ENCODE peak calls at places on chromosome 2, in ten cellular contexts. One of them, this sample, is unnamed.

GRCh38 chr2:73284296-73285161 is at the start of gene FBXO41:
- DNase-seq in neural progenitor cell: peak; percentile 81
- DNase-seq in HCT116: no peak
- DNase-seq in mammary epithelial cell: no peak
- DNase-seq in K562: peak; percentile 77
- DNase-seq in endothelial cell of umbilical vein: no peak
- DNase-seq in PC-9: peak; percentile 65
- DNase-seq in PC-3: peak; percentile 32
- DNase-seq in GM23248: peak; percentile 48
- DNase-seq in fibroblast of lung: peak; percentile 30
- DNase-seq in this sample: peak; percentile 95

GRCh38 chr2:82731824-82732223 is 1727.3 kb downstream of the SUCLG1 start:
- DNase-seq in endothelial cell of umbilical vein: no peak
- DNase-seq in PC-3: peak; percentile 11
- DNase-seq in HCT116: no peak
- DNase-seq in GM23248: no peak
- DNase-seq in mammary epithelial cell: no peak
- DNase-seq in PC-9: no peak
- DNase-seq in neural progenitor cell: no peak
- DNase-seq in K562: no peak
- DNase-seq in fibroblast of lung: no peak
- DNase-seq in this sample: no peak

GRCh38 chr2:1846046-1847015 is 102.0 kb upstream of the PXDN start:
- DNase-seq in HCT116: no peak
- DNase-seq in GM23248: no peak
- DNase-seq in neural progenitor cell: no peak
- DNase-seq in PC-9: no peak
- DNase-seq in K562: no peak
- DNase-seq in fibroblast of lung: no peak
- DNase-seq in PC-3: no peak
- DNase-seq in endothelial cell of umbilical vein: no peak
- DNase-seq in mammary epithelial cell: no peak
- DNase-seq in this sample: no peak

GRCh38 chr2:101305044-101305443 is 3.5 kb downstream of the RNF149 start:
- DNase-seq in GM23248: peak; percentile 40
- DNase-seq in HCT116: no peak
- DNase-seq in PC-3: no peak
- DNase-seq in PC-9: no peak
- DNase-seq in neural progenitor cell: no peak
- DNase-seq in fibroblast of lung: no peak
- DNase-seq in endothelial cell of umbilical vein: no peak
- DNase-seq in K562: no peak
- DNase-seq in mammary epithelial cell: no peak
- DNase-seq in this sample: no peak

GRCh38 chr2:38131665-38132064 is 55.7 kb upstream of the CYP1B1 start:
- DNase-seq in neural progenitor cell: no peak
- DNase-seq in PC-3: no peak
- DNase-seq in HCT116: no peak
- DNase-seq in mammary epithelial cell: no peak
- DNase-seq in PC-9: no peak
- DNase-seq in K562: no peak
- DNase-seq in fibroblast of lung: no peak
- DNase-seq in endothelial cell of umbilical vein: no peak
- DNase-seq in GM23248: no peak
- DNase-seq in this sample: no peak

GRCh38 chr2:141605163-141605562 is 525.7 kb downstream of the LRP1B start:
- DNase-seq in HCT116: no peak
- DNase-seq in GM23248: no peak
- DNase-seq in PC-3: no peak
- DNase-seq in endothelial cell of umbilical vein: no peak
- DNase-seq in fibroblast of lung: no peak
- DNase-seq in PC-9: no peak
- DNase-seq in neural progenitor cell: no peak
- DNase-seq in mammary epithelial cell: no peak
- DNase-seq in K562: no peak
- DNase-seq in this sample: no peak

GRCh38 chr2:3628800-3629199 is 29.2 kb upstream of the ALLC start:
- DNase-seq in endothelial cell of umbilical vein: no peak
- DNase-seq in GM23248: no peak
- DNase-seq in fibroblast of lung: no peak
- DNase-seq in PC-9: no peak
- DNase-seq in neural progenitor cell: peak; percentile 72
- DNase-seq in mammary epithelial cell: peak; percentile 10
- DNase-seq in HCT116: peak; percentile 26
- DNase-seq in K562: peak; percentile 28
- DNase-seq in PC-3: no peak
- DNase-seq in this sample: no peak

GRCh38 chr2:197675711-197676188 is 363 bp upstream of the RFTN2 start:
- DNase-seq in PC-9: no peak
- DNase-seq in mammary epithelial cell: no peak
- DNase-seq in fibroblast of lung: peak; percentile 85
- DNase-seq in neural progenitor cell: peak; percentile 64
- DNase-seq in endothelial cell of umbilical vein: peak; percentile 88
- DNase-seq in PC-3: no peak
- DNase-seq in GM23248: peak; percentile 80
- DNase-seq in HCT116: no peak
- DNase-seq in K562: no peak
- DNase-seq in this sample: no peak

GRCh38 chr2:74181739-74182138 is 3.1 kb upstream of the MOB1A start:
- DNase-seq in HCT116: no peak
- DNase-seq in endothelial cell of umbilical vein: no peak
- DNase-seq in GM23248: peak; percentile 28
- DNase-seq in neural progenitor cell: no peak
- DNase-seq in PC-9: no peak
- DNase-seq in K562: peak; percentile 49
- DNase-seq in PC-3: no peak
- DNase-seq in mammary epithelial cell: no peak
- DNase-seq in fibroblast of lung: no peak
- DNase-seq in this sample: no peak

GRCh38 chr2:42494434-42495233 is 852 bp upstream of the KCNG3 start:
- DNase-seq in GM23248: peak; percentile 74
- DNase-seq in fibroblast of lung: peak; percentile 65
- DNase-seq in K562: peak; percentile 62
- DNase-seq in PC-9: peak; percentile 93
- DNase-seq in mammary epithelial cell: peak; percentile 87
- DNase-seq in PC-3: peak; percentile 95
- DNase-seq in endothelial cell of umbilical vein: peak; percentile 83
- DNase-seq in HCT116: peak; percentile 82
- DNase-seq in neural progenitor cell: peak; percentile 85
- DNase-seq in this sample: peak; percentile 74

GRCh38 chr2:42495234-42495581 is 1.4 kb upstream of the KCNG3 start:
- DNase-seq in fibroblast of lung: no peak
- DNase-seq in PC-9: no peak
- DNase-seq in GM23248: no peak
- DNase-seq in neural progenitor cell: no peak
- DNase-seq in PC-3: no peak
- DNase-seq in mammary epithelial cell: no peak
- DNase-seq in endothelial cell of umbilical vein: no peak
- DNase-seq in HCT116: no peak
- DNase-seq in K562: no peak
- DNase-seq in this sample: no peak

GRCh38 chr2:42493885-42494433 is at the start of gene KCNG3:
- DNase-seq in endothelial cell of umbilical vein: peak; percentile 44
- DNase-seq in K562: peak; percentile 47
- DNase-seq in HCT116: no peak
- DNase-seq in fibroblast of lung: peak; percentile 41
- DNase-seq in PC-3: peak; percentile 65
- DNase-seq in neural progenitor cell: peak; percentile 93
- DNase-seq in GM23248: peak; percentile 67
- DNase-seq in mammary epithelial cell: peak; percentile 30
- DNase-seq in PC-9: peak; percentile 80
- DNase-seq in this sample: no peak

GRCh38 chr2:42493468-42493884 is 306 bp downstream of the KCNG3 start:
- DNase-seq in K562: no peak
- DNase-seq in GM23248: no peak
- DNase-seq in mammary epithelial cell: no peak
- DNase-seq in endothelial cell of umbilical vein: no peak
- DNase-seq in fibroblast of lung: no peak
- DNase-seq in PC-3: no peak
- DNase-seq in neural progenitor cell: no peak
- DNase-seq in HCT116: no peak
- DNase-seq in PC-9: peak; percentile 5
- DNase-seq in this sample: no peak

GRCh38 chr2:42492691-42493467 is 903 bp downstream of the KCNG3 start:
- DNase-seq in K562: no peak
- DNase-seq in HCT116: no peak
- DNase-seq in endothelial cell of umbilical vein: no peak
- DNase-seq in GM23248: peak; percentile 12
- DNase-seq in mammary epithelial cell: no peak
- DNase-seq in PC-3: no peak
- DNase-seq in neural progenitor cell: peak; percentile 79
- DNase-seq in fibroblast of lung: peak; percentile 5
- DNase-seq in PC-9: no peak
- DNase-seq in this sample: no peak
- TF ChIP-seq EZH2 in K562: no peak
- TF ChIP-seq EZH2 in HCT116: no peak
- TF ChIP-seq EZH2 in endothelial cell of umbilical vein: peak; percentile 94
- TF ChIP-seq EZH2 in GM23248: no peak
- TF ChIP-seq EZH2 in mammary epithelial cell: peak; percentile 85
- TF ChIP-seq EZH2 in PC-3: no peak
- TF ChIP-seq EZH2 in neural progenitor cell: peak; percentile 91
- TF ChIP-seq EZH2 in fibroblast of lung: peak; percentile 94
- TF ChIP-seq EZH2 in PC-9: no peak
- TF ChIP-seq EZH2 in this sample: no peak

GRCh38 chr2:237779521-237779920 is 19.1 kb upstream of the RBM44 start:
- DNase-seq in mammary epithelial cell: no peak
- DNase-seq in PC-9: no peak
- DNase-seq in fibroblast of lung: no peak
- DNase-seq in K562: no peak
- DNase-seq in neural progenitor cell: no peak
- DNase-seq in GM23248: no peak
- DNase-seq in PC-3: no peak
- DNase-seq in HCT116: no peak
- DNase-seq in endothelial cell of umbilical vein: no peak
- DNase-seq in this sample: no peak

GRCh38 chr2:237774811-237775553 is 23.6 kb upstream of the RBM44 start:
- DNase-seq in mammary epithelial cell: peak; percentile 33
- DNase-seq in K562: peak; percentile 36
- DNase-seq in GM23248: peak; percentile 67
- DNase-seq in HCT116: peak; percentile 56
- DNase-seq in endothelial cell of umbilical vein: peak; percentile 69
- DNase-seq in neural progenitor cell: peak; percentile 69
- DNase-seq in PC-3: peak; percentile 72
- DNase-seq in fibroblast of lung: peak; percentile 34
- DNase-seq in PC-9: peak; percentile 63
- DNase-seq in this sample: peak; percentile 48

GRCh38 chr2:237772513-237772912 is 26.1 kb upstream of the RBM44 start:
- DNase-seq in PC-9: no peak
- DNase-seq in GM23248: no peak
- DNase-seq in mammary epithelial cell: no peak
- DNase-seq in endothelial cell of umbilical vein: no peak
- DNase-seq in fibroblast of lung: no peak
- DNase-seq in neural progenitor cell: no peak
- DNase-seq in HCT116: no peak
- DNase-seq in PC-3: no peak
- DNase-seq in K562: no peak
- DNase-seq in this sample: no peak

GRCh38 chr2:237773826-237774225 is 24.8 kb upstream of the RBM44 start:
- DNase-seq in GM23248: no peak
- DNase-seq in HCT116: no peak
- DNase-seq in endothelial cell of umbilical vein: no peak
- DNase-seq in K562: no peak
- DNase-seq in fibroblast of lung: no peak
- DNase-seq in mammary epithelial cell: no peak
- DNase-seq in neural progenitor cell: no peak
- DNase-seq in PC-9: no peak
- DNase-seq in PC-3: no peak
- DNase-seq in this sample: no peak
- H3K36me3 ChIP-seq in GM23248: peaks cover 19% of the 10 kb centered on the region
- H3K36me3 ChIP-seq in HCT116: peaks cover 12% of the 10 kb centered on the region
- H3K36me3 ChIP-seq in endothelial cell of umbilical vein: peaks cover 23% of the 10 kb centered on the region
- H3K36me3 ChIP-seq in K562: peaks cover 8% of the 10 kb centered on the region
- H3K36me3 ChIP-seq in fibroblast of lung: peaks cover 4% of the 10 kb centered on the region
- H3K36me3 ChIP-seq in mammary epithelial cell: peaks cover 17% of the 10 kb centered on the region
- H3K36me3 ChIP-seq in neural progenitor cell: no peaks in the 10 kb centered on the region
- H3K36me3 ChIP-seq in PC-9: peaks cover 28% of the 10 kb centered on the region
- H3K36me3 ChIP-seq in PC-3: peaks cover 17% of the 10 kb centered on the region
- H3K36me3 ChIP-seq in this sample: peaks cover 37% of the 10 kb centered on the region

DNA sequence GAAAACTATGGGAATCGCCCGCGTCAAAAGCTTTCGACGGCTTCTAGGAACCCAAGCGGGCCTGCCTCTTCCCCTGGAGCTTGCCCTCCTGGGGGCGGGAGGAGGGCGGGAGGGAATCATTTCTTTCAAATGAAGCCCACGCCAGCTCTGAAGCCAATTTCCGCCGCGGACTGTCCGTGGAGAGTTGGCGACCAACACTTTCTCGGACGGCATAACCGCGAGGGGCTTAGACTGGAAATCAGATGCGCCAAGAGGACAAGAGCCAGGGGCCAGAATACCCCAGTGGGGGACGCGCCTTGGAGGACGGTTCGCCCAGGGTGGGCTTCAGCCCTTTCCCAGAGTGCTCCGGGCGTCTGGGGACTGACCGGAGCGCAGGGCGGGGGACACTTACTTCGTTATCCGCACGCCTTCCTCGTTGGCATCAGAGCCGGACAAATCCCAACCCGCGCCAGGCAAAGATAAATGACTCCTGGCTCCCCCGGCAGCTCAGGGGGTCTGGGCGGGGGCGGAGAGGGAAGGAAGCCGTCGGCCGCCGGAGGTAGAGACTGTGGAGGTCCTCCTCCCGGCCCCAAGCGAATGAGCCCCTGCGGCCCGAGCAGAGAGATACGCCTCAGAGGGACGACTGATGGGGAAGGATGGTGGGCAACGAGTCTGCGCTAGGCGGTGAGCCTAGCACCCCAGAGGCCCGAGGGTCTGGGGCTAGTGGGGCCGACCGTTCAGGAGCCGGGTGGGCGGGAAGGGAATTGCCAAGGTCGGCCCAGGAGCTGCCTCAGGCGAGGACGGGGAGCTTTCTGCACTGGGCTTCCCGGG is 4.6 kb upstream of the SATB2 start:
- DNase-seq in GM23248: no peak
- DNase-seq in PC-9: no peak
- DNase-seq in fibroblast of lung: no peak
- DNase-seq in HCT116: no peak
- DNase-seq in mammary epithelial cell: no peak
- DNase-seq in PC-3: no peak
- DNase-seq in neural progenitor cell: peak; percentile 65
- DNase-seq in K562: no peak
- DNase-seq in endothelial cell of umbilical vein: no peak
- DNase-seq in this sample: no peak
- TF ChIP-seq EZH2 in GM23248: no peak
- TF ChIP-seq EZH2 in PC-9: no peak
- TF ChIP-seq EZH2 in fibroblast of lung: no peak
- TF ChIP-seq EZH2 in HCT116: no peak
- TF ChIP-seq EZH2 in mammary epithelial cell: peak; percentile 67
- TF ChIP-seq EZH2 in PC-3: no peak
- TF ChIP-seq EZH2 in neural progenitor cell: peak; percentile 93
- TF ChIP-seq EZH2 in K562: no peak
- TF ChIP-seq EZH2 in endothelial cell of umbilical vein: peak; percentile 90
- TF ChIP-seq EZH2 in this sample: no peak

DNA sequence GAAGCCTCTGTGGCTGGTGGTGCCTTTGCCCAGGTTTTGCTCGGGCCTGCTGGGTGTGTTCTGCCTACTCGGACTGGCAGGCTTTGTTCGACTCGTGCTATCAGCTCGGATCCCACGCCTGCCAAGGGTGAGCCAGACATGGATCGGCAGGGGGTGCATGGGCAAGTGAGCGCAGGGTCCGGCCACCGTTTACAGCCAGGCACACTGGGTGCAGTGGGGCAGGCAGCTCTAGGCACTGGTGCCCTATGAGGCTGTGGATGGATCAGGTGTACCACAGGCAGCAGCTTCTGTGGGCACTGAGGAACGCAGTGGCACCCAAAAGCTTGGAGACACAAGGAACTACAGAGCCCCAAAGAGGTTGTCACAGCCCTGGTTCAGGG is 25.6 kb downstream of the MARCHF7 start:
- DNase-seq in endothelial cell of umbilical vein: no peak
- DNase-seq in HCT116: no peak
- DNase-seq in PC-9: no peak
- DNase-seq in PC-3: no peak
- DNase-seq in GM23248: no peak
- DNase-seq in K562: no peak
- DNase-seq in neural progenitor cell: no peak
- DNase-seq in mammary epithelial cell: no peak
- DNase-seq in fibroblast of lung: no peak
- DNase-seq in this sample: no peak
- H3K36me3 ChIP-seq in endothelial cell of umbilical vein: peaks cover 22% of the 10 kb centered on the region
- H3K36me3 ChIP-seq in HCT116: peaks cover 34% of the 10 kb centered on the region
- H3K36me3 ChIP-seq in PC-9: peaks cover 11% of the 10 kb centered on the region
- H3K36me3 ChIP-seq in PC-3: peaks cover 60% of the 10 kb centered on the region
- H3K36me3 ChIP-seq in GM23248: peaks cover 67% of the 10 kb centered on the region
- H3K36me3 ChIP-seq in K562: peaks cover 96% of the 10 kb centered on the region
- H3K36me3 ChIP-seq in neural progenitor cell: peaks cover 41% of the 10 kb centered on the region
- H3K36me3 ChIP-seq in mammary epithelial cell: peaks cover 22% of the 10 kb centered on the region
- H3K36me3 ChIP-seq in fibroblast of lung: peaks cover 15% of the 10 kb centered on the region
- H3K36me3 ChIP-seq in this sample: peaks cover 96% of the 10 kb centered on the region

This sample was measured in DND-41.